ENCODE peak calls at places on chromosomes 12 and 14, in six cellular contexts. G, J, M, X, U and K are unnamed samples.

GRCh38 chr12:90936230-90937005 is 18.6 kb downstream of the CCER1 start:
- DNase-seq in J (no peak), X (no peak), M (no peak), G (no peak), U (no peak), K (no peak)

GRCh38 chr12:99498756-99499155 is 148.8 kb upstream of the GARIN6 start:
- DNase-seq in U (peak), G (peak), M (no peak), X (peak), J (peak), K (peak)

GRCh38 chr12:24230061-24230460 is 280.6 kb upstream of the SOX5 start:
- DNase-seq in X (no peak), U (no peak), M (no peak), G (no peak), J (no peak), K (no peak)

GRCh38 chr14:91349481-91350074 is 68.0 kb downstream of the CCDC88C start:
- DNase-seq in X (no peak), G (no peak), J (no peak), M (no peak), U (no peak), K (no peak)

GRCh38 chr12:110717037-110717436 is 25.7 kb downstream of the PPP1CC start:
- DNase-seq in U (no peak), M (no peak), G (no peak), J (no peak), X (no peak), K (no peak)

GRCh38 chr12:108117163-108117849 is 11.8 kb upstream of the WSCD2 start:
- DNase-seq in J (peak), X (no peak), M (no peak), G (no peak), U (no peak), K (no peak)

GRCh38 chr14:55926007-55926406 is 192.2 kb upstream of the PELI2 start:
- DNase-seq in U (no peak), X (no peak), J (no peak), M (peak), G (no peak), K (no peak)

GRCh38 chr14:75831455-75831854 is 150.3 kb downstream of the TGFB3 start:
- DNase-seq in X (peak), J (peak), G (peak), M (peak), U (no peak), K (peak)

GRCh38 chr14:39576726-39577125 is 144.5 kb upstream of the FBXO33 start:
- DNase-seq in M (no peak), X (no peak), J (no peak), U (no peak), G (no peak), K (no peak)

GRCh38 chr12:3328081-3328480 is 162.9 kb upstream of the PRMT8 start:
- DNase-seq in X (no peak), G (no peak), U (no peak), M (no peak), J (no peak), K (no peak)

GRCh38 chr12:95877622-95878021 is 18.9 kb downstream of the SNRPF start:
- DNase-seq in G (no peak), U (no peak), M (no peak), X (peak), J (no peak), K (no peak)

GRCh38 chr12:123952037-123952436 is 20.6 kb downstream of the CCDC92 start:
- DNase-seq in G (peak), M (no peak), U (no peak), X (no peak), J (no peak), K (no peak)

GRCh38 chr14:92958373-92959188 is 35.6 kb downstream of the CHGA start:
- DNase-seq in X (no peak), J (no peak), M (no peak), U (no peak), G (no peak), K (no peak)

GRCh38 chr12:116954700-116955381 is 44.1 kb downstream of the FBXW8 start:
- DNase-seq in M (peak), U (no peak), X (no peak), J (no peak), G (no peak), K (no peak)

GRCh38 chr14:91901449-91902250 is 34.3 kb upstream of the TC2N start:
- DNase-seq in M (peak), J (no peak), U (no peak), X (no peak), G (no peak), K (no peak)

GRCh38 chr12:53441040-53441833 is at the start of gene PRR13:
- DNase-seq in G (peak), J (peak), X (peak), U (peak), M (peak), K (peak)
- H3K4me3 ChIP-seq in G (peak), J (peak), X (peak), U (peak), M (peak), K (peak)

DNA sequence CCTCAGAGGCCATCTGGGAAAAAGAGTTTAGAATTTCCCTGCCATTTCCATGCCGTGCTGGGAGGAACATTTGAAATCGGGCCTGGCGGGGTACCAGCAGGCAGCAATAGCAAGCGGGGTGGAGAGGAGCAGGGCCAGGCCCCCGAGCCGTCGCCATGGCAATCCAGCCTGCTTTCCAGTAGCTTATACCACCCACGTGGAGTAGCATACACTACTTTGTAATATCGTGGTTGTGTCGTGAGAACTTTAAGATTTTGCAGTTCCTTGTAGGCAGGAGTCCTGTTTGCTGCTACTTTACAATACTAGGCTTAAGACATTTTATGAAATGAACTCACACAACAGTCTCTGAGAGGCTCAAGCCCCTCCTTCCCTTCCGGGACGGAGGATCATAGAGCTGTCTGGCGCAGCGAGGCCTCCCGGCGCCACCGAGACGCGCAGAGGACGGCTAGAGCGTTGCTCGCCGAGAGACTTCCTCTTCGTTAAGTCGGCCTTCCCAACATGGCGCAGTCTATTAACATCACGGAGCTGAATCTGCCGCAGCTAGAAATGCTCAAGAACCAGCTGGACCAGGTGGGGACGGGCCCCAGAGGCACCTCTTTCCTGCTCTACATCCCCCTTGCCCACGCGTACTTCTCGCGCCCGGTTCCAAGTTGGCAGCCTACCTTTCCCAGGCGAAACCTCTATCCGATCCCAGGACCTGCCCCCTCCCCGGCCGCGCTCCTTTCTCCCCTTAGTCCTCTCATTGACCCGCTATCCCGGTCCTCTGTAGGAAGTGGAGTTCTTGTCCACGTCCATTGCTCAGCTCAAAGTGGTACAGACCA is at the start of gene PFDN5:
- DNase-seq in J (peak), U (peak), G (peak), M (peak), X (peak), K (peak)
- TF ChIP-seq CTCF in J (no peak), U (peak), G (no peak), M (peak), X (no peak), K (no peak)

GRCh38 chr12:72273499-72273837 is 1.3 kb downstream of the TRHDE start:
- DNase-seq in J (no peak), G (no peak), X (no peak), U (no peak), M (no peak), K (no peak)

GRCh38 chr12:72271741-72272661 is at the start of gene TRHDE:
- DNase-seq in M (peak), J (peak), U (no peak), G (peak), X (peak), K (peak)

GRCh38 chr12:72273851-72274284 is 1.7 kb downstream of the TRHDE start:
- DNase-seq in U (no peak), J (no peak), X (no peak), M (peak), G (no peak), K (no peak)

GRCh38 chr12:72271401-72271740 is 799 bp upstream of the TRHDE start:
- DNase-seq in M (peak), U (no peak), X (no peak), J (no peak), G (peak), K (no peak)

GRCh38 chr12:72272731-72273498 is 745 bp downstream of the TRHDE start:
- DNase-seq in G (peak), U (no peak), M (peak), X (no peak), J (no peak), K (no peak)
- H3K4me3 ChIP-seq in G (peak), U (peak), M (peak), X (peak), J (peak), K (no peak)

DNA sequence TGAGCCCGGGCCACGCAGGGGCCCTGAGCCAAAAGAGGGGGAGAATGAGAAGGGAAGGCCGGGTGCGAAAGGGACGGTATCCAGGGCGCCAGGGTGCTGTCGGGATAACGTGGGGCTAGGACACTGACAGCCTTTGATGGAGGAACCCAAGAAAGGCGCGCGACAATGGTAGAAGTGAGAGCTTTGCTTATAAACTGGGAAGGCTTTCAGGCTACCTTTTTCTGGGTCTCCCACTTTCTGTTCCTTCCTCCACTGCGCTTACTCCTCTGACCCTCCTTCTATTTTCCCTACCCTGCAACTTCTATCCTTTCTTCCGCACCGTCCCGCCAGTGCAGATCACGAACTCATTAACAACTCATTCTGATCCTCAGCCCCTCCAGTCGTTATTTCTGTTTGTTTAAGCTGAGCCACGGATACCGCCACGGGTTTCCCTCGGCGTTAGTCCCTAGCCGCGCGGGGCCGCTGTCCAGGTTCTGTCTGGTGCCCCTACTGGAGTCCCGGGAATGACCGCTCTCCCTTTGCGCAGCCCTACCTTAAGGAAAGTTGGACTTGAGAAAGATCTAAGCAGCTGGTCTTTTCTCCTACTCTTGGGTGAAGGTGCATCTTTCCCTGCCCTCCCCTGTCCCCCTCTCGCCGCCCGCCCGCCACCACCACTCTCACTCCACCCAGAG is 3.0 kb downstream of the SSTR1 start:
- DNase-seq in J (peak), U (no peak), M (peak), G (peak), X (peak), K (no peak)
- TF ChIP-seq CTCF in J (no peak), U (peak), M (no peak), G (peak), X (peak), K (no peak)